ENCODE peak calls at places on chromosomes 3 and 15, in nine cellular contexts. D is ureter, O is H4, N is NAMALWA, I is fibroblast of mammary gland, C is cerebellar cortex, L is coronary artery, M is Kasumi-1, F is DMS153. R is an unnamed sample.

GRCh38 chr3:93973160-93974126 is at the start of gene PROS1:
- DNase-seq in C (peak), I (peak), O (peak), L (peak), M (peak), D (peak), N (no peak), F (peak), R (peak)

GRCh38 chr3:14867936-14868570 is 49.3 kb downstream of the FGD5 start:
- DNase-seq in M (no peak), D (no peak), F (no peak), I (no peak), L (no peak), N (no peak), C (no peak), O (no peak), R (no peak)

GRCh38 chr3:48543271-48543866 is 13.2 kb downstream of the PFKFB4 start:
- DNase-seq in L (no peak), O (no peak), M (peak), N (no peak), D (no peak), I (no peak), F (no peak), C (no peak), R (no peak)

GRCh38 chr15:72173401-72173800 is 24.2 kb downstream of the GRAMD2A start:
- DNase-seq in M (no peak), I (no peak), L (no peak), F (no peak), N (no peak), C (no peak), O (no peak), D (no peak), R (no peak)

GRCh38 chr15:70792171-70792573 is 28.8 kb upstream of the UACA start:
- DNase-seq in I (peak), C (no peak), N (no peak), O (no peak), D (no peak), L (no peak), M (no peak), F (no peak), R (no peak)

GRCh38 chr15:33068007-33068441 is 126.5 kb downstream of the FMN1 start:
- DNase-seq in C (no peak), M (no peak), D (peak), F (peak), O (peak), I (peak), L (no peak), N (peak), R (no peak)

GRCh38 chr3:70180664-70181063 is 131.8 kb downstream of the MDFIC2 start:
- DNase-seq in O (no peak), F (no peak), C (no peak), I (no peak), D (no peak), N (no peak), L (no peak), M (no peak), R (no peak)

GRCh38 chr3:14634763-14635400 is 16.7 kb upstream of the CCDC174 start:
- DNase-seq in N (no peak), M (no peak), F (peak), I (peak), O (no peak), D (no peak), C (no peak), L (no peak), R (no peak)

GRCh38 chr3:47227678-47228077 is 54.9 kb downstream of the KIF9 start:
- DNase-seq in C (no peak), M (no peak), F (no peak), D (no peak), L (no peak), I (no peak), O (no peak), N (peak), R (no peak)

GRCh38 chr3:59341441-59341840 is 291.6 kb upstream of the CFAP20DC start:
- DNase-seq in I (no peak), L (no peak), C (peak), O (no peak), N (no peak), D (no peak), M (no peak), F (peak), R (no peak)

GRCh38 chr3:141384575-141384974 is 16.3 kb downstream of the ZBTB38 start:
- DNase-seq in D (no peak), F (no peak), O (no peak), L (no peak), M (no peak), N (no peak), C (peak), I (no peak), R (no peak)

GRCh38 chr3:105553851-105554250 is 187.1 kb downstream of the ALCAM start:
- DNase-seq in N (no peak), L (no peak), D (no peak), F (no peak), C (no peak), M (no peak), I (peak), O (no peak), R (no peak)

GRCh38 chr15:58867926-58868325 is 65.6 kb downstream of the SLTM start:
- DNase-seq in F (no peak), O (no peak), L (no peak), C (peak), I (no peak), N (no peak), D (no peak), M (no peak), R (no peak)

GRCh38 chr3:111846717-111847116 is 12.3 kb upstream of the PHLDB2 start:
- DNase-seq in D (no peak), O (no peak), L (no peak), M (no peak), I (peak), F (no peak), N (no peak), C (no peak), R (no peak)

GRCh38 chr3:23438657-23439056 is 235.5 kb downstream of the UBE2E2 start:
- DNase-seq in C (no peak), N (no peak), M (no peak), O (no peak), L (no peak), F (no peak), I (no peak), D (no peak), R (no peak)

GRCh38 chr3:21330293-21330692 is 420.7 kb downstream of the ZNF385D start:
- DNase-seq in I (peak), D (no peak), M (no peak), L (no peak), F (no peak), O (no peak), C (no peak), N (peak), R (no peak)

GRCh38 chr3:2947536-2947935 is 162.6 kb downstream of the IL5RA start:
- DNase-seq in F (no peak), O (no peak), M (no peak), D (no peak), I (no peak), N (no peak), C (no peak), L (no peak), R (no peak)

GRCh38 chr3:10627884-10628572 is 122.6 kb upstream of the ATP2B2 start:
- DNase-seq in M (no peak), L (no peak), O (peak), D (no peak), I (no peak), F (no peak), N (no peak), C (no peak), R (no peak)

GRCh38 chr3:22685598-22685997 is 517.5 kb upstream of the UBE2E2 start:
- DNase-seq in N (peak), D (no peak), C (no peak), F (no peak), I (peak), O (no peak), L (no peak), M (peak), R (no peak)

GRCh38 chr3:4852780-4853748 is 126.2 kb upstream of the BHLHE40 start:
- DNase-seq in M (no peak), C (no peak), D (no peak), F (no peak), N (no peak), O (no peak), I (no peak), L (no peak), R (no peak)

GRCh38 chr3:194683431-194683830 is 2.3 kb upstream of the FAM43A start:
- DNase-seq in L (no peak), I (no peak), O (no peak), N (no peak), F (no peak), M (no peak), D (no peak), C (no peak), R (no peak)

GRCh38 chr3:31423522-31423921 is 109.2 kb upstream of the STT3B start:
- DNase-seq in D (no peak), C (no peak), F (no peak), L (no peak), I (peak), M (no peak), O (no peak), N (no peak), R (no peak)

GRCh38 chr15:51494411-51495314 is 127.9 kb downstream of the DMXL2 start:
- DNase-seq in N (no peak), D (no peak), L (no peak), M (no peak), O (no peak), I (peak), F (no peak), C (no peak), R (no peak)

GRCh38 chr3:46935168-46935858 is 41.2 kb downstream of the CCDC12 start:
- DNase-seq in L (peak), I (peak), N (no peak), D (peak), C (no peak), M (peak), O (peak), F (no peak), R (no peak)

GRCh38 chr15:98799461-98799971 is 151.2 kb downstream of the IGF1R start:
- DNase-seq in O (peak), F (peak), M (no peak), I (no peak), D (peak), N (no peak), C (no peak), L (peak), R (no peak)

GRCh38 chr3:187943677-187944390 is 198.6 kb upstream of the BCL6 start:
- DNase-seq in N (peak), I (peak), O (no peak), M (no peak), C (no peak), F (no peak), L (no peak), D (no peak), R (no peak)

GRCh38 chr3:61381745-61382392 is 130.6 kb upstream of the FHIT start:
- DNase-seq in N (peak), D (no peak), L (no peak), I (peak), F (no peak), O (peak), M (peak), C (peak), R (no peak)

GRCh38 chr3:58175429-58176184 is 35.2 kb downstream of the DNASE1L3 start:
- DNase-seq in O (no peak), M (no peak), N (no peak), I (peak), C (peak), L (no peak), F (no peak), D (no peak), R (no peak)

GRCh38 chr3:24734019-24734418 is 239.4 kb upstream of the THRB start:
- DNase-seq in O (no peak), M (no peak), I (no peak), N (no peak), D (no peak), C (no peak), L (no peak), F (no peak), R (no peak)

GRCh38 chr15:32685576-32685975 is 32.2 kb upstream of the GREM1 start:
- DNase-seq in M (no peak), D (no peak), N (no peak), F (no peak), C (no peak), I (peak), L (no peak), O (no peak), R (no peak)

GRCh38 chr3:64992462-64993285 is 304.9 kb upstream of the ADAMTS9 start:
- DNase-seq in D (no peak), O (no peak), M (no peak), F (no peak), L (no peak), C (no peak), N (no peak), I (no peak), R (no peak)

GRCh38 chr3:76500746-76501275 is 539.1 kb upstream of the ROBO2 start:
- DNase-seq in C (no peak), I (no peak), N (no peak), L (no peak), O (no peak), F (no peak), M (no peak), D (no peak), R (no peak)

GRCh38 chr15:84811151-84811550 is 6.0 kb upstream of the ALPK3 start:
- DNase-seq in I (no peak), N (no peak), L (no peak), D (no peak), O (no peak), M (no peak), F (no peak), C (no peak), R (no peak)

GRCh38 chr3:82087958-82088357 is 326.5 kb upstream of the GBE1 start:
- DNase-seq in N (no peak), F (no peak), M (no peak), L (no peak), I (peak), D (no peak), C (no peak), O (no peak), R (no peak)

GRCh38 chr15:100241572-100242479 is 99.9 kb downstream of the ADAMTS17 start:
- DNase-seq in O (peak), I (peak), N (no peak), F (no peak), L (peak), D (no peak), M (no peak), C (no peak), R (no peak)

GRCh38 chr15:63586790-63587189 is 10.4 kb upstream of the FBXL22 start:
- DNase-seq in C (no peak), I (no peak), O (no peak), M (no peak), F (no peak), N (no peak), L (no peak), D (no peak), R (no peak)

GRCh38 chr3:101803152-101803782 is 24.3 kb downstream of the NXPE3 start:
- DNase-seq in O (peak), F (peak), C (peak), L (no peak), M (peak), I (peak), D (no peak), N (peak), R (peak)

GRCh38 chr3:108818404-108818803 is 4.2 kb upstream of the TRAT1 start:
- DNase-seq in F (no peak), D (no peak), C (peak), L (no peak), I (peak), M (peak), N (peak), O (peak), R (no peak)